ENCODE peak calls at places on chromosomes 4 and X, in seven cellular contexts. L is H7; M is GM12892; X is amygdala; P is stimulated activated CD4-positive, alpha-beta T cell treated with anti-CD3 and anti-CD28 coated beads, Interleukin-2, amount 100 ng/mL, for 24 hours; N is progenitor cell of endocrine pancreas; O is activated CD8-positive, alpha-beta T cell treated with anti-CD3 and anti-CD28 coated beads, Interleukin-2, amount 10 ng/mL, durations not matched to agents 7 days and 5 days. K is an unnamed sample.

GRCh38 chr4:17376205-17376604 is 135.7 kb downstream of the QDPR start:
- DNase-seq in N (no peak), O (no peak), X (no peak), M (no peak), L (no peak), P (no peak), K (no peak)

GRCh38 chr4:102343964-102344519 is 1.2 kb downstream of the SLC39A8 start:
- DNase-seq in L (peak), X (no peak), N (no peak), O (no peak), M (no peak), P (peak), K (no peak)

GRCh38 chr4:123127218-123127617 is 204.8 kb upstream of the NUDT6 start:
- DNase-seq in O (no peak), N (no peak), P (no peak), M (no peak), L (no peak), X (no peak), K (no peak)

GRCh38 chr4:3415471-3416141 is 26.2 kb upstream of the HGFAC start:
- DNase-seq in P (no peak), X (no peak), M (no peak), L (no peak), O (no peak), N (no peak), K (no peak)

GRCh38 chrX:44344194-44344593 is 722 bp upstream of the EFHC2 start:
- DNase-seq in L (peak), N (no peak), M (no peak), O (peak), X (no peak), P (peak), K (peak)

GRCh38 chr4:134078230-134078914 is 123.2 kb downstream of the PABPC4L start:
- DNase-seq in N (no peak), P (no peak), O (no peak), M (no peak), L (no peak), X (no peak), K (no peak)

GRCh38 chr4:175386776-175387507 is 425.1 kb downstream of the GPM6A start:
- DNase-seq in X (no peak), N (no peak), L (no peak), M (no peak), O (no peak), P (no peak), K (peak)

GRCh38 chr4:31193516-31193915 is 473.3 kb downstream of the PCDH7 start:
- DNase-seq in L (no peak), O (no peak), M (no peak), P (no peak), X (no peak), N (no peak), K (no peak)

GRCh38 chr4:4455199-4455865 is 68.4 kb downstream of the NSG1 start:
- DNase-seq in X (no peak), L (no peak), P (no peak), O (no peak), N (no peak), M (no peak), K (no peak)

GRCh38 chrX:135981662-135982061 is 3.6 kb upstream of the SLC9A6 start:
- DNase-seq in P (no peak), O (no peak), L (no peak), N (no peak), X (no peak), M (no peak), K (no peak)

GRCh38 chr4:168021666-168022065 is 70.7 kb upstream of the ANXA10 start:
- DNase-seq in L (no peak), X (no peak), M (no peak), N (no peak), P (no peak), O (no peak), K (no peak)

GRCh38 chr4:103091601-103092223 is 7.9 kb downstream of the BDH2 start:
- DNase-seq in N (peak), L (no peak), X (no peak), M (no peak), O (peak), P (peak), K (peak)

GRCh38 chr4:47830263-47831025 is 7.4 kb downstream of the CORIN start:
- DNase-seq in L (no peak), M (no peak), X (no peak), O (no peak), N (no peak), P (no peak), K (no peak)

GRCh38 chrX:151153086-151153485 is 23.3 kb upstream of the GPR50 start:
- DNase-seq in M (no peak), X (no peak), O (no peak), P (no peak), L (peak), N (no peak), K (peak)

GRCh38 chr4:170386974-170387373 is 297.2 kb upstream of the AADAT start:
- DNase-seq in O (no peak), M (no peak), N (no peak), P (no peak), X (no peak), L (no peak), K (no peak)

GRCh38 chr4:72418458-72418857 is 150.6 kb downstream of the ADAMTS3 start:
- DNase-seq in O (no peak), P (no peak), X (no peak), N (no peak), M (no peak), L (no peak), K (no peak)

GRCh38 chrX:68832101-68832416 is 3.2 kb downstream of the EFNB1 start:
- DNase-seq in X (no peak), L (peak), N (peak), O (no peak), P (peak), M (no peak), K (peak)

GRCh38 chrX:12865359-12865758 is 1.5 kb upstream of the TLR7 start:
- DNase-seq in M (no peak), N (no peak), O (no peak), P (no peak), L (peak), X (no peak), K (no peak)

GRCh38 chrX:10047631-10048030 is 80.5 kb downstream of the CLDN34 start:
- DNase-seq in O (no peak), M (no peak), N (no peak), P (no peak), L (no peak), X (no peak), K (no peak)

GRCh38 chrX:47244676-47245075 is 11.9 kb downstream of the USP11 start:
- DNase-seq in X (no peak), L (no peak), P (no peak), O (no peak), N (no peak), M (no peak), K (no peak)

GRCh38 chrX:18360867-18361266 is 6.4 kb upstream of the SCML2 start:
- DNase-seq in N (no peak), X (no peak), M (no peak), P (no peak), L (no peak), O (no peak), K (no peak)

GRCh38 chrX:9562851-9563250 is 98.0 kb downstream of the TBL1X start:
- DNase-seq in X (no peak), M (no peak), P (no peak), N (no peak), L (no peak), O (no peak), K (no peak)

GRCh38 chrX:35115205-35115604 is 172.6 kb downstream of the FAM47B start:
- DNase-seq in O (no peak), P (no peak), N (no peak), M (no peak), L (no peak), X (no peak), K (no peak)

GRCh38 chr4:182748283-182748682 is 168.9 kb downstream of the DCTD start:
- DNase-seq in N (no peak), P (no peak), O (no peak), L (no peak), X (no peak), M (no peak), K (no peak)

GRCh38 chr4:37243061-37243460 is 1.5 kb upstream of the NWD2 start:
- DNase-seq in O (no peak), P (no peak), N (no peak), L (peak), M (no peak), X (no peak), K (peak)

GRCh38 chrX:21734175-21734574 is 23.7 kb downstream of the SMPX start:
- DNase-seq in X (no peak), L (no peak), O (no peak), N (no peak), P (no peak), M (no peak), K (no peak)

GRCh38 chr4:6500481-6501135 is 28.2 kb upstream of the PPP2R2C start:
- DNase-seq in X (no peak), M (no peak), P (peak), L (no peak), O (no peak), N (no peak), K (no peak)

GRCh38 chrX:10892605-10893225 is 218.4 kb upstream of the HCCS start:
- DNase-seq in X (no peak), M (no peak), P (no peak), O (no peak), L (no peak), N (no peak), K (no peak)

GRCh38 chrX:40202456-40202855 is 104.7 kb upstream of the BCOR start:
- DNase-seq in L (no peak), O (peak), P (no peak), X (no peak), N (no peak), M (no peak), K (no peak)

GRCh38 chrX:71224969-71225368 is 1.9 kb downstream of the GJB1 start:
- DNase-seq in L (no peak), P (no peak), X (no peak), O (no peak), M (no peak), N (no peak), K (no peak)

K was measured in GM23338.